ENCODE peak calls at places on chromosomes 16 and 17, in nine cellular contexts. J is BJ, L is AG08395, C is CD14-positive monocyte, P is GM03348, W is fibroblast of mammary gland, S is A172, D is SK-N-SH, E is heart left ventricle. R is an unnamed sample.

GRCh38 chr17:81090361-81091133 is 55.6 kb downstream of the BAIAP2 start:
- DNase-seq in W (peak), S (peak), E (peak), J (no peak), C (peak), P (peak), D (peak), L (peak), R (no peak)

GRCh38 chr17:40490289-40490853 is 11.1 kb downstream of the TNS4 start:
- DNase-seq in E (peak), P (peak), J (no peak), W (peak), L (peak), C (no peak), D (peak), S (no peak), R (peak)

GRCh38 chr17:40551091-40551873 is 14.0 kb downstream of the CCR7 start:
- DNase-seq in L (peak), D (no peak), E (peak), J (peak), P (peak), S (no peak), C (no peak), W (peak), R (peak)

GRCh38 chr16:29961127-29961478 is 776 bp upstream of the TMEM219 start:
- DNase-seq in S (no peak), P (no peak), D (no peak), J (no peak), W (no peak), C (no peak), L (no peak), E (no peak), R (no peak)

GRCh38 chr17:80387071-80387470 is 27.9 kb upstream of the ENDOV start:
- DNase-seq in J (no peak), S (no peak), C (no peak), W (no peak), P (no peak), E (no peak), D (no peak), L (no peak), R (no peak)

GRCh38 chr16:67915831-67916723 is 15.6 kb downstream of the CTRL start:
- DNase-seq in W (no peak), C (no peak), D (peak), P (no peak), E (peak), L (no peak), J (no peak), S (no peak), R (no peak)

GRCh38 chr17:48131216-48131824 is 23.8 kb downstream of the SNX11 start:
- DNase-seq in J (no peak), E (peak), D (peak), C (no peak), L (peak), S (peak), P (peak), W (peak), R (peak)

GRCh38 chr16:84911490-84912216 is 91.9 kb downstream of the CRISPLD2 start:
- DNase-seq in L (no peak), D (no peak), W (no peak), P (no peak), E (no peak), C (peak), S (no peak), J (no peak), R (no peak)

GRCh38 chr16:16042076-16042475 is 92.7 kb downstream of the ABCC1 start:
- DNase-seq in L (peak), J (peak), C (no peak), E (peak), S (peak), D (peak), P (peak), W (peak), R (no peak)

GRCh38 chr16:53922805-53923645 is 219.1 kb downstream of the FTO start:
- DNase-seq in S (no peak), P (no peak), W (no peak), L (no peak), C (no peak), E (no peak), D (peak), J (no peak), R (no peak)

GRCh38 chr17:4001048-4001590 is 36.9 kb upstream of the ATP2A3 start:
- DNase-seq in D (no peak), E (no peak), S (no peak), J (no peak), W (peak), P (no peak), L (no peak), C (no peak), R (no peak)

GRCh38 chr16:70331588-70332358 is 14.9 kb upstream of the DDX19A start:
- DNase-seq in W (peak), S (no peak), D (no peak), C (no peak), E (no peak), J (no peak), P (peak), L (no peak), R (no peak)

GRCh38 chr16:61277849-61278248 is 758.4 kb downstream of the CDH8 start:
- DNase-seq in J (no peak), D (no peak), P (no peak), L (no peak), E (no peak), W (no peak), S (no peak), C (no peak), R (no peak)

GRCh38 chr16:89194340-89195311 is 5.7 kb downstream of the SLC22A31 start:
- DNase-seq in L (no peak), P (no peak), S (no peak), W (no peak), D (peak), C (peak), J (no peak), E (peak), R (no peak)

GRCh38 chr16:65509172-65509571 is 387.3 kb upstream of the CDH11 start:
- DNase-seq in C (no peak), P (no peak), E (no peak), S (no peak), D (no peak), W (peak), J (no peak), L (no peak), R (no peak)

GRCh38 chr16:10937068-10937859 is 5.0 kb downstream of the DEXI start:
- DNase-seq in S (no peak), L (no peak), P (no peak), J (no peak), W (no peak), C (no peak), D (no peak), E (peak), R (no peak)

GRCh38 chr17:68133370-68134045 is 98.0 kb downstream of the KPNA2 start:
- DNase-seq in S (no peak), E (peak), C (no peak), D (no peak), J (no peak), P (no peak), W (no peak), L (no peak), R (no peak)

GRCh38 chr17:31269597-31269996 is 27.4 kb downstream of the OMG start:
- DNase-seq in C (no peak), E (peak), L (peak), D (no peak), J (peak), P (peak), S (peak), W (peak), R (no peak)

GRCh38 chr16:714558-715447 is at the start of gene METRN:
- DNase-seq in C (peak), J (no peak), S (peak), W (peak), L (peak), E (peak), P (peak), D (peak), R (peak)

GRCh38 chr16:11165894-11166665 is 89.9 kb downstream of the SOCS1 start:
- DNase-seq in D (no peak), W (no peak), L (no peak), S (no peak), C (no peak), J (no peak), E (peak), P (no peak), R (no peak)

GRCh38 chr17:60392845-60393702 is 1.1 kb upstream of the USP32 start:
- DNase-seq in E (no peak), C (no peak), S (peak), W (peak), L (no peak), P (peak), D (peak), J (no peak), R (peak)

GRCh38 chr16:11675561-11676511 is 7.6 kb downstream of the SNN start:
- DNase-seq in W (peak), D (no peak), L (no peak), C (no peak), P (no peak), J (no peak), S (peak), E (peak), R (no peak)

GRCh38 chr16:12339686-12340085 is 363.2 kb downstream of the SNX29 start:
- DNase-seq in D (no peak), P (peak), J (no peak), W (peak), L (peak), E (no peak), S (no peak), C (no peak), R (no peak)

GRCh38 chr16:89701425-89702406 is at the start of gene SPATA2L:
- DNase-seq in J (no peak), P (peak), E (peak), D (peak), L (peak), C (peak), W (no peak), S (peak), R (peak)

GRCh38 chr16:72847187-72848044 is 200.5 kb downstream of the ZFHX3 start:
- DNase-seq in L (peak), P (peak), D (peak), C (no peak), J (no peak), W (peak), S (peak), E (no peak), R (no peak)

GRCh38 chr16:67268136-67268579 is 11.2 kb upstream of the PLEKHG4 start:
- DNase-seq in J (peak), C (no peak), L (peak), P (peak), S (peak), D (no peak), W (peak), E (peak), R (no peak)

GRCh38 chr17:37082461-37082860 is 133.7 kb downstream of the AATF start:
- DNase-seq in P (no peak), L (no peak), C (no peak), W (no peak), D (no peak), E (no peak), S (no peak), J (no peak), R (no peak)

GRCh38 chr16:78196527-78196926 is 97.1 kb downstream of the WWOX start:
- DNase-seq in P (no peak), E (no peak), J (no peak), L (no peak), W (no peak), D (peak), C (no peak), S (no peak), R (no peak)

GRCh38 chr17:51992864-51993413 is 165.6 kb downstream of the CA10 start:
- DNase-seq in P (no peak), E (no peak), C (no peak), D (peak), W (no peak), S (no peak), L (no peak), J (no peak), R (no peak)

GRCh38 chr17:64411999-64412771 is 21.5 kb upstream of the PECAM1 start:
- DNase-seq in L (peak), D (no peak), J (no peak), W (peak), S (peak), C (peak), E (peak), P (peak), R (peak)

GRCh38 chr17:61361084-61361483 is 38.6 kb upstream of the TBX2 start:
- DNase-seq in S (peak), L (peak), P (peak), D (no peak), C (no peak), W (peak), J (peak), E (no peak), R (no peak)

GRCh38 chr17:49872776-49873377 is 25.0 kb upstream of the TAC4 start:
- DNase-seq in E (no peak), J (no peak), L (no peak), S (no peak), C (no peak), D (no peak), P (no peak), W (no peak), R (no peak)

GRCh38 chr16:49575352-49576172 is 202.0 kb downstream of the C16orf78 start:
- DNase-seq in J (no peak), D (no peak), W (no peak), S (no peak), C (peak), E (peak), P (no peak), L (no peak), R (no peak)

GRCh38 chr16:66599726-66600125 is 4.8 kb upstream of the CMTM3 start:
- DNase-seq in P (no peak), W (no peak), S (no peak), D (no peak), E (no peak), J (no peak), L (no peak), C (no peak), R (no peak)

GRCh38 chr16:73610160-73610559 is 562.2 kb upstream of the ZFHX3 start:
- DNase-seq in W (no peak), J (no peak), C (no peak), P (no peak), E (no peak), L (no peak), D (no peak), S (no peak), R (no peak)